ENCODE peak calls at places on chromosomes 12 and 14, in eight cellular contexts. P, I, V, O, L, Y, D and F are unnamed samples.

GRCh38 chr14:94685166-94685581 is 73.0 kb downstream of the SERPINA3 start:
- DNase-seq in P (peak), I (no peak), V (no peak), O (no peak), L (no peak), Y (no peak), D (no peak), F (no peak)

GRCh38 chr12:92065018-92065499 is 80.6 kb downstream of the BTG1 start:
- DNase-seq in P (peak), I (no peak), V (no peak), O (no peak), L (no peak), Y (peak), D (peak), F (peak)

GRCh38 chr12:91289072-91289471 is 106.5 kb upstream of the DCN start:
- DNase-seq in P (no peak), I (no peak), V (no peak), O (no peak), L (no peak), Y (no peak), D (no peak), F (no peak)

GRCh38 chr14:24279301-24280186 is 8.1 kb upstream of the RABGGTA start:
- DNase-seq in P (peak), I (no peak), V (no peak), O (no peak), L (peak), Y (peak), D (peak), F (no peak)

GRCh38 chr14:104360522-104360921 is 219.0 kb upstream of the C14orf180 start:
- DNase-seq in P (no peak), I (no peak), V (no peak), O (no peak), L (no peak), Y (no peak), D (no peak), F (no peak)

GRCh38 chr12:31037028-31037427 is 36.6 kb upstream of the DDX11 start:
- DNase-seq in P (no peak), I (no peak), V (no peak), O (no peak), L (no peak), Y (no peak), D (no peak), F (no peak)

GRCh38 chr12:10167588-10167987 is 4.3 kb downstream of the OLR1 start:
- DNase-seq in P (no peak), I (no peak), V (no peak), O (no peak), L (no peak), Y (no peak), D (no peak), F (no peak)

GRCh38 chr12:74980510-74980909 is 229.1 kb downstream of the KCNC2 start:
- DNase-seq in P (no peak), I (no peak), V (no peak), O (no peak), L (no peak), Y (no peak), D (no peak), F (no peak)

GRCh38 chr14:25006961-25007795 is 42.8 kb downstream of the STXBP6 start:
- DNase-seq in P (no peak), I (no peak), V (no peak), O (no peak), L (no peak), Y (no peak), D (no peak), F (peak)

GRCh38 chr12:111584959-111585358 is 14.2 kb downstream of the ATXN2 start:
- DNase-seq in P (no peak), I (no peak), V (no peak), O (no peak), L (no peak), Y (no peak), D (no peak), F (no peak)